ENCODE peak calls at places on chromosomes 2 and 18, in seven cellular contexts. Z is kidney epithelial cell; M is breast epithelium; Q is effector memory CD4-positive, alpha-beta T cell; U is brain microvascular endothelial cell; W is right lobe of liver; I is CD8-positive, alpha-beta memory T cell. T is an unnamed sample.

GRCh38 chr2:181022652-181023051 is 42.2 kb downstream of the UBE2E3 start:
- DNase-seq in Q (no peak), U (no peak), M (no peak), W (no peak), I (no peak), Z (no peak), T (no peak)

GRCh38 chr2:97738236-97739019 is 25.1 kb downstream of the ZAP70 start:
- DNase-seq in M (no peak), Q (no peak), Z (no peak), U (no peak), I (peak; percentile 41), W (no peak), T (no peak)

GRCh38 chr18:58044370-58045264 is 591 bp downstream of the NEDD4L start:
- DNase-seq in M (peak; percentile 43), W (peak; percentile 68), Q (peak; percentile 19), U (no peak), Z (no peak), I (peak; percentile 57), T (peak; percentile 75)

GRCh38 chr2:71069376-71069775 is 928 bp downstream of the NAGK start:
- DNase-seq in Z (no peak), W (no peak), U (peak; percentile 11), Q (no peak), I (no peak), M (no peak), T (no peak)

GRCh38 chr2:8296340-8296739 is 385.5 kb upstream of the ID2 start:
- DNase-seq in I (no peak), W (no peak), U (no peak), Q (no peak), Z (no peak), M (no peak), T (no peak)

GRCh38 chr2:189254268-189254883 is 74.8 kb upstream of the COL5A2 start:
- DNase-seq in I (no peak), W (peak; percentile 16), Q (no peak), U (peak; percentile 30), Z (no peak), M (peak; percentile 28), T (no peak)

GRCh38 chr2:106944220-106944619 is 58.3 kb upstream of the ST6GAL2 start:
- DNase-seq in Q (no peak), M (no peak), W (no peak), I (no peak), U (peak; percentile 70), Z (no peak), T (no peak)

GRCh38 chr2:150644298-150645067 is 157.0 kb upstream of the RND3 start:
- DNase-seq in U (peak; percentile 87), I (no peak), Q (no peak), W (no peak), Z (no peak), M (no peak), T (no peak)

GRCh38 chr2:19797871-19798270 is 103.9 kb downstream of the TTC32 start:
- DNase-seq in W (no peak), M (no peak), I (no peak), U (no peak), Q (no peak), Z (peak; percentile 31), T (no peak)

GRCh38 chr2:36192978-36193377 is 162.6 kb upstream of the CRIM1 start:
- DNase-seq in W (no peak), U (no peak), Q (no peak), Z (no peak), I (no peak), M (no peak), T (no peak)

GRCh38 chr2:109499549-109499948 is 114.2 kb downstream of the SEPTIN10 start:
- DNase-seq in Q (no peak), Z (no peak), I (no peak), U (no peak), M (no peak), W (no peak), T (no peak)

GRCh38 chr2:3489449-3490115 is 29.7 kb downstream of the ADI1 start:
- DNase-seq in U (no peak), I (no peak), Q (no peak), Z (no peak), W (no peak), M (no peak), T (no peak)

GRCh38 chr2:187520121-187520624 is 34.1 kb downstream of the TFPI start:
- DNase-seq in W (no peak), Z (no peak), Q (no peak), U (no peak), I (no peak), M (no peak), T (no peak)

GRCh38 chr2:140085674-140086073 is 1305.5 kb upstream of the NXPH2 start:
- DNase-seq in Z (no peak), U (no peak), W (no peak), M (no peak), Q (no peak), I (no peak), T (no peak)

GRCh38 chr2:17736989-17737388 is 16.6 kb downstream of the SMC6 start:
- DNase-seq in M (no peak), I (no peak), Z (no peak), W (no peak), Q (no peak), U (no peak), T (no peak)

GRCh38 chr2:119702918-119703401 is 24.0 kb downstream of the TMEM177 start:
- DNase-seq in Q (peak; percentile 54), I (peak; percentile 75), Z (no peak), M (peak; percentile 29), U (peak; percentile 41), W (peak; percentile 72), T (peak; percentile 32)

GRCh38 chr2:208253518-208254117 is 1.3 kb downstream of the IDH1 start:
- DNase-seq in W (no peak), Q (no peak), I (no peak), M (no peak), Z (no peak), U (no peak), T (no peak)
- H3K36me3 ChIP-seq in W (peaks cover 4% of the 10 kb centered on the region), Q (peaks cover 1% of the 10 kb centered on the region), I (peaks cover 9% of the 10 kb centered on the region), M (no peaks in the 10 kb centered on the region), Z (peaks cover 1% of the 10 kb centered on the region), U (peaks cover 11% of the 10 kb centered on the region), T (no peaks in the 10 kb centered on the region)

GRCh38 chr2:219220652-219221402 is 2.1 kb upstream of the ABCB6 start:
- DNase-seq in M (no peak), W (no peak), U (no peak), I (no peak), Z (no peak), Q (no peak), T (no peak)
- H3K36me3 ChIP-seq in M (peaks cover 12% of the 10 kb centered on the region), W (peaks cover 17% of the 10 kb centered on the region), U (peaks cover 52% of the 10 kb centered on the region), I (peaks cover 54% of the 10 kb centered on the region), Z (no peaks in the 10 kb centered on the region), Q (peaks cover 47% of the 10 kb centered on the region), T (peaks cover 30% of the 10 kb centered on the region)

GRCh38 chr18:9557250-9557943 is 57.0 kb downstream of the PPP4R1 start:
- DNase-seq in U (no peak), M (no peak), Z (no peak), Q (no peak), I (no peak), W (no peak), T (no peak)
- H3K36me3 ChIP-seq in U (peaks cover 61% of the 10 kb centered on the region), M (peaks cover 5% of the 10 kb centered on the region), Z (peaks cover 6% of the 10 kb centered on the region), Q (peaks cover 49% of the 10 kb centered on the region), I (peaks cover 3% of the 10 kb centered on the region), W (peaks cover 4% of the 10 kb centered on the region), T (peaks cover 9% of the 10 kb centered on the region)

GRCh38 chr2:207085110-207085509 is 80.6 kb downstream of the KLF7 start:
- DNase-seq in Z (no peak), Q (no peak), W (no peak), U (no peak), I (no peak), M (no peak), T (no peak)
- H3K36me3 ChIP-seq in Z (no peaks in the 10 kb centered on the region), Q (peaks cover 21% of the 10 kb centered on the region), W (peaks cover 3% of the 10 kb centered on the region), U (peaks cover 78% of the 10 kb centered on the region), I (no peaks in the 10 kb centered on the region), M (peaks cover 5% of the 10 kb centered on the region), T (no peaks in the 10 kb centered on the region)

GRCh38 chr2:46852124-46852523 is 63.5 kb downstream of the MCFD2 start:
- DNase-seq in I (no peak), Z (no peak), Q (no peak), W (peak; percentile 6), U (no peak), M (no peak), T (no peak)
- H3K36me3 ChIP-seq in I (no peaks in the 10 kb centered on the region), Z (no peaks in the 10 kb centered on the region), Q (no peaks in the 10 kb centered on the region), W (no peaks in the 10 kb centered on the region), U (no peaks in the 10 kb centered on the region), M (no peaks in the 10 kb centered on the region), T (no peaks in the 10 kb centered on the region)

GRCh38 chr18:60905699-60906098 is 427.5 kb upstream of the CDH20 start:
- DNase-seq in U (peak; percentile 19), Z (no peak), M (no peak), W (no peak), Q (no peak), I (no peak), T (no peak)

GRCh38 chr18:60910534-60910933 is 422.7 kb upstream of the CDH20 start:
- DNase-seq in M (no peak), I (no peak), Q (no peak), Z (no peak), W (no peak), U (no peak), T (no peak)
- H3K36me3 ChIP-seq in M (no peaks in the 10 kb centered on the region), I (no peaks in the 10 kb centered on the region), Q (no peaks in the 10 kb centered on the region), Z (no peaks in the 10 kb centered on the region), W (no peaks in the 10 kb centered on the region), U (no peaks in the 10 kb centered on the region), T (no peaks in the 10 kb centered on the region)

DNA sequence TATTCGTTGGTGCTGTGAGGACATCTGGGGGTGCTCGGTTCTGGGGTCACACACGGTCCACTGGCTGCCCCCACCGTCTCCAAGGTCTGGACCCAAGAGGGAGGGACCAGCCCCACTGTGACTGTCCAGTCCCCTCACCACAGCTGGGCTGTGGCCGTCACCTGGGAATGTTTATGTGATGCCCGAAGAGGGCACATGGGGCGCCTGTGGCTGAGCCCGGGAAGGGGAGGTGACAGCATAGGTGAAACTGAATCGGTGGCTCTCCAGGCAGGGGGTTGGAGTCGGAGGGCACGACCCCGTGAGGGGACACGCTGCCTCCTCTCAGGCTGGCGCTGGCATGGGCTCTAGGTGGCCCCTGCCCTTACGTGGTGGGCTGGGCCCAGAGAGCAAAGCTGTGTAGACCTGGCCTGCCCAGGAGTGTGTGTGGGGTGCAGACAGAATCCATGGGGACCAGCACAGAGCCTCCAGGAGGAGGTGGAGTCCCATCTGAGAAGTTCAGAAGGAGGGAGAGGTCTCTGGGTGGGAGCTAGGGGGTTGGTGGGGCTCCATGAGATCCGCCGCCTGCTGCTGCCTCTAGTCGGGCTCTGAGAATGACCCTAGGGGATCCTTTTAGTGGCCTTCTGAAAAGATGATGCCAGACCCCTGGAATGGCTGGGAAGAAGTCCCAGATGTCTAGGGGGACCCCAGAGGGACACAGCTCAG is 1.8 kb downstream of the BOK start:
- DNase-seq in I (no peak), W (no peak), Z (no peak), U (no peak), Q (no peak), M (no peak), T (no peak)
- H3K36me3 ChIP-seq in I (no peaks in the 10 kb centered on the region), W (no peaks in the 10 kb centered on the region), Z (peaks cover 1% of the 10 kb centered on the region), U (peaks cover 10% of the 10 kb centered on the region), Q (no peaks in the 10 kb centered on the region), M (no peaks in the 10 kb centered on the region), T (no peaks in the 10 kb centered on the region)

GRCh38 chr2:215414674-215415073 is 21.2 kb downstream of the FN1 start:
- DNase-seq in U (peak; percentile 34), Q (no peak), W (no peak), I (no peak), Z (no peak), M (no peak), T (no peak)
- H3K36me3 ChIP-seq in U (peaks cover 93% of the 10 kb centered on the region), Q (no peaks in the 10 kb centered on the region), W (no peaks in the 10 kb centered on the region), I (no peaks in the 10 kb centered on the region), Z (peaks cover 1% of the 10 kb centered on the region), M (no peaks in the 10 kb centered on the region), T (no peaks in the 10 kb centered on the region)

T was measured in GM06990.